ENCODE peak calls at places on chromosomes 13 and 19, in six cellular contexts. One of them, this sample, is unnamed.

GRCh38 chr13:50344717-50345116 is 329.5 kb downstream of the KCNRG start:
- DNase-seq in IMR-90: no peak
- DNase-seq in Peyer's patch: no peak
- DNase-seq in transverse colon: no peak
- DNase-seq in GM23248: no peak
- DNase-seq in heart right ventricle: no peak
- DNase-seq in this sample: no peak

GRCh38 chr13:27925220-27925991 is 5.6 kb downstream of the PDX1 start:
- DNase-seq in IMR-90: no peak
- DNase-seq in Peyer's patch: no peak
- DNase-seq in transverse colon: no peak
- DNase-seq in GM23248: no peak
- DNase-seq in heart right ventricle: no peak
- DNase-seq in this sample: no peak

GRCh38 chr19:57825501-57825900 is 4.6 kb upstream of the ZNF587B start:
- DNase-seq in IMR-90: no peak
- DNase-seq in Peyer's patch: no peak
- DNase-seq in transverse colon: no peak
- DNase-seq in GM23248: no peak
- DNase-seq in heart right ventricle: no peak
- DNase-seq in this sample: no peak

GRCh38 chr19:42589792-42590191 is 4.9 kb downstream of the CEACAM8 start:
- DNase-seq in IMR-90: no peak
- DNase-seq in Peyer's patch: no peak
- DNase-seq in transverse colon: no peak
- DNase-seq in GM23248: no peak
- DNase-seq in heart right ventricle: no peak
- DNase-seq in this sample: no peak

GRCh38 chr13:51849145-51850101 is 4.4 kb upstream of the TMEM272 start:
- DNase-seq in IMR-90: peak; percentile 30
- DNase-seq in Peyer's patch: no peak
- DNase-seq in transverse colon: no peak
- DNase-seq in GM23248: peak; percentile 25
- DNase-seq in heart right ventricle: no peak
- DNase-seq in this sample: no peak

GRCh38 chr13:66152596-66152995 is 1077.5 kb downstream of the PCDH9 start:
- DNase-seq in IMR-90: no peak
- DNase-seq in Peyer's patch: no peak
- DNase-seq in transverse colon: no peak
- DNase-seq in GM23248: no peak
- DNase-seq in heart right ventricle: no peak
- DNase-seq in this sample: no peak

GRCh38 chr19:38183227-38183914 is 40.7 kb downstream of the DPF1 start:
- DNase-seq in IMR-90: no peak
- DNase-seq in Peyer's patch: no peak
- DNase-seq in transverse colon: no peak
- DNase-seq in GM23248: peak; percentile 61
- DNase-seq in heart right ventricle: peak; percentile 36
- DNase-seq in this sample: no peak

GRCh38 chr19:41354343-41354974 is 737 bp upstream of the TGFB1 start:
- DNase-seq in IMR-90: no peak
- DNase-seq in Peyer's patch: no peak
- DNase-seq in transverse colon: no peak
- DNase-seq in GM23248: no peak
- DNase-seq in heart right ventricle: peak; percentile 21
- DNase-seq in this sample: no peak

GRCh38 chr13:63209330-63210017 is 1793.8 kb upstream of the PCDH20 start:
- DNase-seq in IMR-90: peak; percentile 65
- DNase-seq in Peyer's patch: no peak
- DNase-seq in transverse colon: no peak
- DNase-seq in GM23248: no peak
- DNase-seq in heart right ventricle: no peak
- DNase-seq in this sample: no peak

GRCh38 chr13:25928941-25929505 is 122.8 kb downstream of the SHISA2 start:
- DNase-seq in IMR-90: no peak
- DNase-seq in Peyer's patch: no peak
- DNase-seq in transverse colon: no peak
- DNase-seq in GM23248: no peak
- DNase-seq in heart right ventricle: no peak
- DNase-seq in this sample: no peak

GRCh38 chr13:73062368-73062767 is 3.6 kb downstream of the KLF5 start:
- DNase-seq in IMR-90: no peak
- DNase-seq in Peyer's patch: no peak
- DNase-seq in transverse colon: no peak
- DNase-seq in GM23248: no peak
- DNase-seq in heart right ventricle: no peak
- DNase-seq in this sample: peak; percentile 43

GRCh38 chr13:76980075-76980718 is 11.7 kb upstream of the CLN5 start:
- DNase-seq in IMR-90: peak; percentile 24
- DNase-seq in Peyer's patch: peak; percentile 90
- DNase-seq in transverse colon: peak; percentile 83
- DNase-seq in GM23248: peak; percentile 78
- DNase-seq in heart right ventricle: peak; percentile 76
- DNase-seq in this sample: peak; percentile 55

GRCh38 chr13:106796280-106797047 is 228.5 kb upstream of the ARGLU1 start:
- DNase-seq in IMR-90: no peak
- DNase-seq in Peyer's patch: no peak
- DNase-seq in transverse colon: no peak
- DNase-seq in GM23248: no peak
- DNase-seq in heart right ventricle: no peak
- DNase-seq in this sample: no peak

GRCh38 chr13:38202730-38203129 is 146.9 kb upstream of the UFM1 start:
- DNase-seq in IMR-90: peak; percentile 2
- DNase-seq in Peyer's patch: no peak
- DNase-seq in transverse colon: no peak
- DNase-seq in GM23248: peak; percentile 66
- DNase-seq in heart right ventricle: no peak
- DNase-seq in this sample: no peak

GRCh38 chr13:27082325-27082724 is 89.3 kb downstream of the USP12 start:
- DNase-seq in IMR-90: no peak
- DNase-seq in Peyer's patch: no peak
- DNase-seq in transverse colon: no peak
- DNase-seq in GM23248: no peak
- DNase-seq in heart right ventricle: no peak
- DNase-seq in this sample: no peak

GRCh38 chr13:53004605-53005004 is 24.0 kb upstream of the OLFM4 start:
- DNase-seq in IMR-90: no peak
- DNase-seq in Peyer's patch: no peak
- DNase-seq in transverse colon: no peak
- DNase-seq in GM23248: no peak
- DNase-seq in heart right ventricle: no peak
- DNase-seq in this sample: peak; percentile 61

GRCh38 chr19:1260749-1261511 is 8.2 kb upstream of the CIRBP start:
- DNase-seq in IMR-90: peak; percentile 96
- DNase-seq in Peyer's patch: peak; percentile 98
- DNase-seq in transverse colon: peak; percentile 98
- DNase-seq in GM23248: peak; percentile 99
- DNase-seq in heart right ventricle: peak; percentile 96
- DNase-seq in this sample: peak; percentile 96

DNA sequence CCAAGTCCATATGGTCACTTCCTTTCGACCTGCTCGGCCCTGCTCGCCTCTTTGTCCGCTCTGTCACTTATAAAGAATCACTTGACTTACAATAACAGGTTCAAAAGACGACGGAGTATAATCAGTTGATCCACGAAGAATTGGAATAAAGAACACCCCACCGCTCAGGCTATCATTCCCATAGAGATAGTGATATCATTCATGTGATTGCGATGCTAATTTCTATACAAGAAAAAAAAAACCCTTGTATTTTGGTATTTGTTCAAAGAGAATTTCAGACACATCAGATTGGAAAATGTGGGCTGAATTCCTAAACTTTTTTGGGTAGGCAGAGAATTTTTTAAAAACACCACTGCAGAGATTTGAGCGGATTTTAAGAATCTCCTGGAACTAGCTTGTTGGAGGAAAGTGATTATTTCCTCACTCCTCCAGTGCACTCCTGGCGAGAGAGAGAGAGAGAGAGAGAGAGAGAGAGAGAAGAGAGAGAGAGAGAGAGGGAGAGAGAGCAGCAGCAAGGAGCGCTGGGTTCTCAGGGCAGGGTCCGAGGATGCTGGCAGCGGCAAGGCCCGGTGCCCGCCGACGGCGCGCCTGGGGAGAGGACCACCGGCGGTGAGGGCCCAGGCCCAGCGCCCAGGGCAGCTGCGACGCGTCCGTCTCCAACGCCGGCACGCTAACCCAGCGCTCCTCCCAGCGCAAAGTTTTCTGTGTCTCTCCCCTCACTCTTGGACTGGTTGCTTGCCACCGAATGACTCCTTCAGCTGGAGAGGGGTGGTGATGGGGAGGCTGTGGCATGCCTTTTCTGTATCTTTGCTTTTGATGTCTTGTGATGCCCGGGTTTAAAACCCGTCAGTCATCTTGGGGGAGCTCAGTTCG is 149.0 kb upstream of the ZNF536 start:
- DNase-seq in IMR-90: no peak
- DNase-seq in Peyer's patch: no peak
- DNase-seq in transverse colon: no peak
- DNase-seq in GM23248: no peak
- DNase-seq in heart right ventricle: no peak
- DNase-seq in this sample: no peak
- H3K27me3 ChIP-seq in IMR-90: peaks cover 41% of the 10 kb centered on the region
- H3K27me3 ChIP-seq in Peyer's patch: peaks cover 35% of the 10 kb centered on the region
- H3K27me3 ChIP-seq in transverse colon: peaks cover 85% of the 10 kb centered on the region
- H3K27me3 ChIP-seq in GM23248: peaks cover 13% of the 10 kb centered on the region
- H3K27me3 ChIP-seq in heart right ventricle: peaks cover 72% of the 10 kb centered on the region
- H3K27me3 ChIP-seq in this sample: peaks cover 28% of the 10 kb centered on the region

GRCh38 chr13:111537843-111538499 is 217.5 kb downstream of the TEX29 start:
- DNase-seq in IMR-90: no peak
- DNase-seq in Peyer's patch: no peak
- DNase-seq in transverse colon: no peak
- DNase-seq in GM23248: no peak
- DNase-seq in heart right ventricle: no peak
- DNase-seq in this sample: no peak

GRCh38 chr13:111537115-111537728 is 216.8 kb downstream of the TEX29 start:
- DNase-seq in IMR-90: no peak
- DNase-seq in Peyer's patch: no peak
- DNase-seq in transverse colon: no peak
- DNase-seq in GM23248: no peak
- DNase-seq in heart right ventricle: no peak
- DNase-seq in this sample: no peak

GRCh38 chr13:111540486-111540885 is 220.0 kb downstream of the TEX29 start:
- DNase-seq in IMR-90: no peak
- DNase-seq in Peyer's patch: no peak
- DNase-seq in transverse colon: no peak
- DNase-seq in GM23248: no peak
- DNase-seq in heart right ventricle: no peak
- DNase-seq in this sample: no peak

GRCh38 chr13:111539791-111540446 is 219.5 kb downstream of the TEX29 start:
- DNase-seq in IMR-90: no peak
- DNase-seq in Peyer's patch: peak; percentile 37
- DNase-seq in transverse colon: no peak
- DNase-seq in GM23248: no peak
- DNase-seq in heart right ventricle: no peak
- DNase-seq in this sample: no peak

DNA sequence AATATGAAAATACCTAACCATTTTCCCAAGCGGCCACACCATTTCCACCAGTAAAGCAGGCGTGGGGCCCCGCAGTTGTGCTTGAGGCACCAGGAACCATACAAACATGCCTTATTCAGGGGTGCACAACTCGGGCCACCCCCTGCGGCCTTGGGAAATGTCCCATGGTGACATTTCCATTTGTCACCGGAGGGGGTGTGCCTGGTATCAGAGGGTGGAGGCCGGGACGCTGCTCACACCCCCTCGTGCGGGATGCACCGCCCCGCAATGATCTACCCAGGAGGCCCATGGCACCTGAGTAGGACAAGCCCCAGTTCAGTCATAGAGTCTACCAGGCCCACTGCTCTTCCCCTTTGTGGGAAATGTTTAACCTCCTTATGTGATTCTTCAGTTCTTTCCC is 218.8 kb downstream of the TEX29 start:
- DNase-seq in IMR-90: no peak
- DNase-seq in Peyer's patch: peak; percentile 23
- DNase-seq in transverse colon: no peak
- DNase-seq in GM23248: no peak
- DNase-seq in heart right ventricle: no peak
- DNase-seq in this sample: no peak
- H3K27me3 ChIP-seq in IMR-90: no peaks in the 10 kb centered on the region
- H3K27me3 ChIP-seq in Peyer's patch: no peaks in the 10 kb centered on the region
- H3K27me3 ChIP-seq in transverse colon: peaks cover 49% of the 10 kb centered on the region
- H3K27me3 ChIP-seq in GM23248: peaks cover 8% of the 10 kb centered on the region
- H3K27me3 ChIP-seq in heart right ventricle: peaks cover 89% of the 10 kb centered on the region
- H3K27me3 ChIP-seq in this sample: peaks cover 8% of the 10 kb centered on the region

DNA sequence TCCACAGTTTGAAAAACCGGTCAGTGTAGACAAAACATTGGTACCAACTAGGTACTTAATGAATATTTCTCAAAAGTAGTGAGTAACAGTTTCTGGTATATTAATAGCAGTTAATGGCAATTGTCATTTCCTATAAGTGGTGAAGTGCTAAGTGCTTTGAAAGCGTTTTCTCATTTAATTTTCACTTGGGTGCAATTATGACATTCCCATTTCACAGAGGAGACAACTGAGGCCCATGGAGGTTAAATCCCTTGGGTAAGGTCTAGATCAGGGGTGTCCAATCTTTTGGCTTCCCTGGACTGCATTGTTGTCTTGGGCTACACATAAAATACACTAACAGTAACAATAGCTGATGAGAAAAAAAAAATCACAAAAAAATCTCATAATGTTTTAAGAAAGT is 687 bp upstream of the SYT3 start:
- DNase-seq in IMR-90: no peak
- DNase-seq in Peyer's patch: no peak
- DNase-seq in transverse colon: no peak
- DNase-seq in GM23248: no peak
- DNase-seq in heart right ventricle: no peak
- DNase-seq in this sample: no peak
- H3K27me3 ChIP-seq in IMR-90: peaks cover 34% of the 10 kb centered on the region
- H3K27me3 ChIP-seq in Peyer's patch: peaks cover 3% of the 10 kb centered on the region
- H3K27me3 ChIP-seq in transverse colon: peaks cover 65% of the 10 kb centered on the region
- H3K27me3 ChIP-seq in GM23248: peaks cover 35% of the 10 kb centered on the region
- H3K27me3 ChIP-seq in heart right ventricle: peaks cover 70% of the 10 kb centered on the region
- H3K27me3 ChIP-seq in this sample: peaks cover 24% of the 10 kb centered on the region

GRCh38 chr13:107901996-107902562 is 313.3 kb downstream of the LIG4 start:
- DNase-seq in IMR-90: no peak
- DNase-seq in Peyer's patch: no peak
- DNase-seq in transverse colon: no peak
- DNase-seq in GM23248: no peak
- DNase-seq in heart right ventricle: no peak
- DNase-seq in this sample: peak; percentile 60

GRCh38 chr13:107901230-107901629 is 314.1 kb downstream of the LIG4 start:
- DNase-seq in IMR-90: no peak
- DNase-seq in Peyer's patch: no peak
- DNase-seq in transverse colon: no peak
- DNase-seq in GM23248: no peak
- DNase-seq in heart right ventricle: no peak
- DNase-seq in this sample: no peak

GRCh38 chr13:107906131-107906530 is 309.2 kb downstream of the LIG4 start:
- DNase-seq in IMR-90: no peak
- DNase-seq in Peyer's patch: no peak
- DNase-seq in transverse colon: no peak
- DNase-seq in GM23248: no peak
- DNase-seq in heart right ventricle: no peak
- DNase-seq in this sample: no peak

DNA sequence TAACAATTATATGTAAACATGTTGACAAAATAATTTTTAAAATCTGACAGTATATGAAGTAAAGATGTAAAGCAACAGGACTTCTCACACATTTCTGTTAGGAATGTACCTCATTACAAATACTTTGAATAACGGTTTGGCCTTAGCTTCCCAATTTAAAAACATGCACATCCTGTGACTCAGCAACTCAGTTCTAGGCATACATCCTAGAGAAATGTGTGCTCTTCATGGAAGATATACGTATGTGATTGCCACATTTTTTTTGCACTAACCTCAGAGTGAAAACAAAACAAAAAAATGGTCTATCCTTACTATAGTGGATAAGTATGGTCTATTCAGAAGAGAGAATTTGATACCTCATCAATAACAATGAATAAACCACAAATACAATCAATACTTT is 314.6 kb downstream of the LIG4 start:
- DNase-seq in IMR-90: peak; percentile 87
- DNase-seq in Peyer's patch: no peak
- DNase-seq in transverse colon: no peak
- DNase-seq in GM23248: peak; percentile 31
- DNase-seq in heart right ventricle: no peak
- DNase-seq in this sample: no peak
- H3K27me3 ChIP-seq in IMR-90: no peaks in the 10 kb centered on the region
- H3K27me3 ChIP-seq in Peyer's patch: no peaks in the 10 kb centered on the region
- H3K27me3 ChIP-seq in transverse colon: no peaks in the 10 kb centered on the region
- H3K27me3 ChIP-seq in GM23248: no peaks in the 10 kb centered on the region
- H3K27me3 ChIP-seq in heart right ventricle: no peaks in the 10 kb centered on the region
- H3K27me3 ChIP-seq in this sample: no peaks in the 10 kb centered on the region